ENCODE peak calls at places on chromosomes 11 and 22, in five cellular contexts. U, Q, J, Y and R are unnamed samples.

GRCh38 chr11:86182976-86183584 is 61.5 kb upstream of the EED start:
- DNase-seq in U (no peak), Y (no peak), Q (no peak), J (peak; percentile 64), R (no peak)

GRCh38 chr11:35116245-35116644 is 22.7 kb upstream of the CD44 start:
- DNase-seq in J (no peak), Q (no peak), Y (no peak), U (peak; percentile 14), R (no peak)

GRCh38 chr11:65879622-65880021 is at the start of gene CTSW:
- DNase-seq in U (no peak), J (no peak), Q (no peak), Y (no peak), R (no peak)

GRCh38 chr11:133318221-133318620 is 214.1 kb downstream of the OPCML start:
- DNase-seq in U (no peak), Y (no peak), J (no peak), Q (no peak), R (no peak)

GRCh38 chr11:22920939-22921565 is 60.8 kb upstream of the CCDC179 start:
- DNase-seq in U (peak; percentile 56), Q (peak; percentile 26), Y (peak; percentile 65), J (peak; percentile 23), R (no peak)

GRCh38 chr11:58659910-58660570 is 37.6 kb downstream of the CNTF start:
- DNase-seq in Y (no peak), J (no peak), Q (no peak), U (no peak), R (no peak)

GRCh38 chr22:41261541-41262249 is 21.0 kb upstream of the CHADL start:
- DNase-seq in Y (no peak), U (no peak), Q (no peak), J (no peak), R (no peak)

GRCh38 chr11:44589301-44589700 is 23.8 kb downstream of the CD82 start:
- DNase-seq in Y (no peak), U (peak; percentile 90), J (no peak), Q (no peak), R (no peak)

GRCh38 chr22:45554040-45554406 is 51.3 kb downstream of the FBLN1 start:
- DNase-seq in Y (no peak), U (no peak), J (no peak), Q (no peak), R (peak; percentile 77)

GRCh38 chr11:45093761-45094455 is 52.5 kb upstream of the PRDM11 start:
- DNase-seq in J (peak; percentile 11), Q (no peak), Y (no peak), U (no peak), R (peak; percentile 43)

GRCh38 chr11:19714387-19715363 is 2.0 kb downstream of the NAV2 start:
- DNase-seq in Y (peak; percentile 61), U (peak; percentile 78), Q (no peak), J (no peak), R (peak; percentile 81)

GRCh38 chr22:42280140-42280539 is 9.7 kb upstream of the TCF20 start:
- DNase-seq in Q (no peak), Y (no peak), U (no peak), J (no peak), R (peak; percentile 37)

DNA sequence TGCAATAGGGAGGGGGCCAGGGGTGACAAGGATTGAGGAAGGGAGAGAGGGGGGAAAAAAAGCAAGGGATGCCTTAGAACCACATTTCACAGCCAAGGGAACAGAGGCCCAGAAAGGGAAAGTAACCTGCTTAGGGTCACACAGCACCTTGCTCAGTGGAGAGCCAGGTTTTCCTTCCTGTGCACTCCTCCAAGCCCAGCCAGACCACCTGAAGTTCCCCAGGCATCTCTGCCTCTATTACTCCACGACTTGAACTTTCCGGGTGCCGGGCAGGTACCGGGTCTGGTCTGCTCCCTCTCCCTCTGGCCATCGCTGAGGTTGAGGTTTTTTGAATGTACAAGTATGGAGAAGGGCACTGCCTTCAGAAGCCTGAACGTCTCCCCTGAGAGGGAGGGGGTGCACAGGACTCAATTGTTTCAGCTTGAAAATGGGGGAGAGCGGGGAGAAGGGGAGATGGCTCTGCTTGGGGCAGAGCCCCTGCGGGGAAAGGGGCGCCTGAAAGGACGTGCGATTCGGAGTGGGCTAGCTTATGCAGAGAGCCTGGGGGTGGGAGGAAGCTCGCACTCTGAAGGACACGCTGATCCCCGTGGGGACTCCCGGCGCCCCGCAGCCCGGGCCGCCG is 516 bp upstream of the SERPINH1 start:
- DNase-seq in Q (no peak), Y (peak; percentile 20), J (no peak), U (peak; percentile 13), R (no peak)
- H3K9ac ChIP-seq in Q (peak overlapping the region; percentile 7), Y (peak overlapping the region; percentile 76), J (peak overlapping the region; percentile 98), U (peak overlapping the region; percentile 99), R (peak overlapping the region; percentile 77)

DNA sequence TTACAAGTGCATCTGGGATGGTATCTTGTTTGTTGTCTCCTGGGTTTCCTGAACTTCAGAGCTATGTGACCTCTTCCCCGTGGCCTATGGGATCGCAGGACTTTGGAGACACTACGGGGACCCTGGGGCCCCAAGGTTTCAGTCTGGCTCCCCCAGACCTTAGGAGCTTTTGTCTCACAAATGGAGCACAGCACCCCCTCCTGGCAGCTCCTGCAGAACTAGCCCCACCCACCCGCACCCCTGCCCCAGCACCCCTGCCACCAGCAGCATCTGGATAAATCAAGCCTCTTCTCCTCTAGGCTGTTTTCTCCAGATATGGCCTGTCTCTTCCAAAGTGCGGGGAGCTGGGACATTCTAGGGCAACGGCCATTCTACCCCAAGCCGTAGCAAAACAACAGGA is 10.4 kb downstream of the RCOR2 start:
- DNase-seq in Q (no peak), Y (no peak), J (no peak), U (peak; percentile 46), R (no peak)
- H3K4me1 ChIP-seq in Q (peaks cover 32% of the 10 kb centered on the region), Y (no peaks in the 10 kb centered on the region), J (no peaks in the 10 kb centered on the region), U (no peaks in the 10 kb centered on the region), R (peaks cover 2% of the 10 kb centered on the region)

GRCh38 chr11:120332822-120333716 is 3.1 kb upstream of the ARHGEF12 start:
- DNase-seq in Q (no peak), Y (no peak), J (no peak), U (peak; percentile 75), R (no peak)
- H3K9ac ChIP-seq in Q (no peak overlapping the region), Y (no peak overlapping the region), J (no peak overlapping the region), U (peak overlapping the region; percentile 27), R (no peak overlapping the region)

GRCh38 chr22:35589736-35590079 is 27.4 kb downstream of the MB start:
- DNase-seq in J (no peak), Q (no peak), Y (no peak), U (no peak), R (no peak)
- H3K4me1 ChIP-seq in J (no peaks in the 10 kb centered on the region), Q (no peaks in the 10 kb centered on the region), Y (no peaks in the 10 kb centered on the region), U (peaks cover 20% of the 10 kb centered on the region), R (no peaks in the 10 kb centered on the region)

GRCh38 chr11:118694185-118694584 is 14.7 kb upstream of the TREH start:
- DNase-seq in Q (no peak), J (no peak), U (no peak), Y (no peak), R (no peak)

GRCh38 chr11:118694771-118695170 is 15.3 kb upstream of the TREH start:
- DNase-seq in Y (no peak), J (no peak), U (no peak), Q (no peak), R (no peak)

GRCh38 chr11:118699508-118700220 is 20.2 kb upstream of the TREH start:
- DNase-seq in Y (no peak), Q (no peak), U (no peak), J (no peak), R (no peak)

GRCh38 chr11:118697346-118697745 is 17.9 kb upstream of the TREH start:
- DNase-seq in J (no peak), U (no peak), Y (no peak), Q (no peak), R (no peak)

GRCh38 chr11:118696673-118697226 is 17.3 kb upstream of the TREH start:
- DNase-seq in U (peak; percentile 8), Q (no peak), J (no peak), Y (no peak), R (no peak)
- H3K9ac ChIP-seq in U (no peak overlapping the region), Q (no peak overlapping the region), J (no peak overlapping the region), Y (no peak overlapping the region), R (no peak overlapping the region)

GRCh38 chr11:76232026-76232665 is 25.8 kb upstream of the WNT11 start:
- DNase-seq in J (peak; percentile 32), U (no peak), Q (no peak), Y (no peak), R (peak; percentile 51)

GRCh38 chr11:76228122-76229000 is 22.1 kb upstream of the WNT11 start:
- DNase-seq in J (no peak), Q (no peak), Y (no peak), U (no peak), R (peak; percentile 29)

GRCh38 chr11:76230392-76230791 is 24.1 kb upstream of the WNT11 start:
- DNase-seq in Y (no peak), U (no peak), Q (no peak), J (no peak), R (peak; percentile 45)

GRCh38 chr11:76231339-76231738 is 25.0 kb upstream of the WNT11 start:
- DNase-seq in J (no peak), Q (no peak), U (peak; percentile 20), Y (no peak), R (no peak)

GRCh38 chr11:76229690-76230240 is 23.5 kb upstream of the WNT11 start:
- DNase-seq in J (no peak), Q (no peak), Y (no peak), U (no peak), R (no peak)
- H3K4me1 ChIP-seq in J (no peaks in the 10 kb centered on the region), Q (peaks cover 5% of the 10 kb centered on the region), Y (peaks cover 4% of the 10 kb centered on the region), U (peaks cover 7% of the 10 kb centered on the region), R (no peaks in the 10 kb centered on the region)